ENCODE peak calls at places on chromosomes 4 and X, in five cellular contexts. K is tibial nerve; O is naive thymus-derived CD8-positive, alpha-beta T cell; V is H54; M is activated CD8-positive, alpha-beta memory T cell treated with anti-CD3 and anti-CD28 coated beads for 48 hours. B is an unnamed sample.

GRCh38 chr4:7608043-7608442 is 173.3 kb upstream of the PSAPL1 start:
- DNase-seq in M (no peak), K (no peak), O (no peak), V (no peak), B (no peak)

GRCh38 chr4:156799121-156799589 is 172.4 kb downstream of the PDGFC start:
- DNase-seq in M (no peak), V (no peak), O (no peak), K (no peak), B (no peak)

GRCh38 chr4:26609868-26610267 is 26.0 kb downstream of the TBC1D19 start:
- DNase-seq in M (no peak), V (no peak), O (no peak), K (no peak), B (no peak)

GRCh38 chr4:175054980-175055379 is 136.8 kb downstream of the ADAM29 start:
- DNase-seq in V (no peak), O (no peak), K (no peak), M (no peak), B (no peak)

GRCh38 chr4:37480509-37480908 is 205.7 kb downstream of the RELL1 start:
- DNase-seq in V (no peak), K (no peak), O (no peak), M (no peak), B (no peak)

GRCh38 chr4:1503583-1504471 is 97.6 kb upstream of the NKX1-1 start:
- DNase-seq in V (no peak), M (no peak), O (no peak), K (no peak), B (peak; percentile 46)

GRCh38 chr4:118033148-118034060 is 882 bp upstream of the NDST3 start:
- DNase-seq in K (no peak), M (no peak), V (peak; percentile 38), O (no peak), B (no peak)

GRCh38 chr4:161929966-161930365 is 233.8 kb downstream of the FSTL5 start:
- DNase-seq in M (no peak), K (no peak), V (no peak), O (no peak), B (no peak)

GRCh38 chr4:182567119-182567518 is 323.9 kb downstream of the TENM3 start:
- DNase-seq in O (no peak), K (no peak), V (no peak), M (no peak), B (no peak)

GRCh38 chrX:48891402-48892288 is 5.9 kb downstream of the TIMM17B start:
- DNase-seq in O (peak; percentile 70), V (peak; percentile 51), K (peak; percentile 69), M (peak; percentile 40), B (peak; percentile 91)

GRCh38 chrX:119417842-119418241 is 18.7 kb downstream of the SLC25A43 start:
- DNase-seq in K (no peak), V (no peak), M (no peak), O (no peak), B (no peak)

B was measured in suprapubic skin.